ENCODE peak calls at places on chromosomes 1 and 21, in six cellular contexts. A is activated CD8-positive, alpha-beta memory T cell treated with anti-CD3 and anti-CD28 coated beads for 24 hours; D is putamen; C is stimulated activated CD8-positive, alpha-beta memory T cell treated with anti-CD3 and anti-CD28 coated beads, Interleukin-15, amount 100 ng/mL, for 24 hours; H is SHP77; X is COR-L47. Y is an unnamed sample.

GRCh38 chr1:13699510-13699909 is 478 bp upstream of the PRDM2 start:
- DNase-seq in A (peak), D (no peak), C (no peak), H (no peak), X (no peak), Y (no peak)

GRCh38 chr1:153349363-153350340 is 1.0 kb upstream of the PGLYRP4 start:
- DNase-seq in A (peak), D (no peak), C (no peak), H (peak), X (peak), Y (no peak)

GRCh38 chr21:42750737-42751530 is 97.5 kb downstream of the PDE9A start:
- DNase-seq in A (no peak), D (no peak), C (no peak), H (no peak), X (no peak), Y (no peak)

GRCh38 chr1:40870135-40870728 is 8.1 kb upstream of the CITED4 start:
- DNase-seq in A (no peak), D (no peak), C (no peak), H (no peak), X (no peak), Y (no peak)

GRCh38 chr1:33342041-33342723 is 21.3 kb upstream of the A3GALT2 start:
- DNase-seq in A (no peak), D (peak), C (no peak), H (peak), X (peak), Y (peak)

GRCh38 chr1:45018599-45019230 is 6.7 kb downstream of the UROD start:
- DNase-seq in A (peak), D (peak), C (no peak), H (peak), X (peak), Y (peak)

GRCh38 chr1:162380061-162380846 is 1.3 kb upstream of the C1orf226 start:
- DNase-seq in A (peak), D (no peak), C (no peak), H (no peak), X (no peak), Y (no peak)

GRCh38 chr1:63618001-63618400 is 24.8 kb downstream of the PGM1 start:
- DNase-seq in A (no peak), D (no peak), C (no peak), H (no peak), X (no peak), Y (no peak)

GRCh38 chr1:115179397-115179835 is 90.1 kb upstream of the TSPAN2 start:
- DNase-seq in A (no peak), D (no peak), C (no peak), H (no peak), X (no peak), Y (no peak)

GRCh38 chr1:11654571-11655262 is at the start of gene FBXO44:
- DNase-seq in A (peak), D (no peak), C (peak), H (no peak), X (peak), Y (peak)

GRCh38 chr1:246782120-246782900 is 58.1 kb downstream of the SCCPDH start:
- DNase-seq in A (no peak), D (no peak), C (no peak), H (peak), X (no peak), Y (no peak)

GRCh38 chr1:72034827-72035226 is 247.5 kb downstream of the NEGR1 start:
- DNase-seq in A (no peak), D (no peak), C (no peak), H (no peak), X (no peak), Y (no peak)

GRCh38 chr1:103901072-103901471 is 151.4 kb downstream of the AMY1C start:
- DNase-seq in A (no peak), D (no peak), C (no peak), H (peak), X (no peak), Y (no peak)

Y was measured in midbrain.